ENCODE peak calls at places on chromosomes 13 and 19, in eight cellular contexts. One of them, this sample, is unnamed.

GRCh38 chr13:36476661-36477060 is 44.4 kb downstream of the CCNA1 start:
- DNase-seq in body of pancreas: no peak
- DNase-seq in IMR-90: no peak
- DNase-seq in CD8-positive, alpha-beta memory T cell: no peak
- DNase-seq in heart left ventricle: no peak
- DNase-seq in OCI-LY7: no peak
- DNase-seq in adipocyte: no peak
- DNase-seq in heart right ventricle: no peak
- DNase-seq in this sample: no peak

GRCh38 chr19:55238030-55238429 is 9.5 kb upstream of the TMEM86B start:
- DNase-seq in body of pancreas: no peak
- DNase-seq in IMR-90: no peak
- DNase-seq in CD8-positive, alpha-beta memory T cell: no peak
- DNase-seq in heart left ventricle: no peak
- DNase-seq in OCI-LY7: no peak
- DNase-seq in adipocyte: no peak
- DNase-seq in heart right ventricle: no peak
- DNase-seq in this sample: no peak

GRCh38 chr13:28753208-28753892 is 34.6 kb upstream of the SLC46A3 start:
- DNase-seq in body of pancreas: peak; percentile 59
- DNase-seq in IMR-90: peak; percentile 91
- DNase-seq in CD8-positive, alpha-beta memory T cell: no peak
- DNase-seq in heart left ventricle: peak; percentile 61
- DNase-seq in OCI-LY7: no peak
- DNase-seq in adipocyte: peak; percentile 96
- DNase-seq in heart right ventricle: peak; percentile 54
- DNase-seq in this sample: peak; percentile 57

GRCh38 chr19:7224205-7224833 is 69.9 kb downstream of the INSR start:
- DNase-seq in body of pancreas: peak; percentile 79
- DNase-seq in IMR-90: peak; percentile 30
- DNase-seq in CD8-positive, alpha-beta memory T cell: no peak
- DNase-seq in heart left ventricle: no peak
- DNase-seq in OCI-LY7: no peak
- DNase-seq in adipocyte: no peak
- DNase-seq in heart right ventricle: peak; percentile 49
- DNase-seq in this sample: peak; percentile 87

GRCh38 chr19:48969276-48970138 is 4.4 kb downstream of the FTL start:
- DNase-seq in body of pancreas: no peak
- DNase-seq in IMR-90: no peak
- DNase-seq in CD8-positive, alpha-beta memory T cell: no peak
- DNase-seq in heart left ventricle: no peak
- DNase-seq in OCI-LY7: peak; percentile 79
- DNase-seq in adipocyte: peak; percentile 34
- DNase-seq in heart right ventricle: no peak
- DNase-seq in this sample: no peak

GRCh38 chr13:20074956-20075355 is 85.9 kb downstream of the GJA3 start:
- DNase-seq in body of pancreas: no peak
- DNase-seq in IMR-90: no peak
- DNase-seq in CD8-positive, alpha-beta memory T cell: no peak
- DNase-seq in heart left ventricle: no peak
- DNase-seq in OCI-LY7: no peak
- DNase-seq in adipocyte: no peak
- DNase-seq in heart right ventricle: no peak
- DNase-seq in this sample: no peak

GRCh38 chr13:74305876-74306275 is 171.7 kb upstream of the KLF12 start:
- DNase-seq in body of pancreas: no peak
- DNase-seq in IMR-90: no peak
- DNase-seq in CD8-positive, alpha-beta memory T cell: no peak
- DNase-seq in heart left ventricle: no peak
- DNase-seq in OCI-LY7: no peak
- DNase-seq in adipocyte: peak; percentile 17
- DNase-seq in heart right ventricle: no peak
- DNase-seq in this sample: no peak

GRCh38 chr13:31775686-31776085 is 36.4 kb downstream of the RXFP2 start:
- DNase-seq in body of pancreas: peak; percentile 12
- DNase-seq in IMR-90: no peak
- DNase-seq in CD8-positive, alpha-beta memory T cell: no peak
- DNase-seq in heart left ventricle: no peak
- DNase-seq in OCI-LY7: no peak
- DNase-seq in adipocyte: no peak
- DNase-seq in heart right ventricle: peak; percentile 50
- DNase-seq in this sample: no peak

GRCh38 chr19:29376855-29377354 is 148.9 kb upstream of the VSTM2B start:
- DNase-seq in body of pancreas: no peak
- DNase-seq in IMR-90: no peak
- DNase-seq in CD8-positive, alpha-beta memory T cell: no peak
- DNase-seq in heart left ventricle: no peak
- DNase-seq in OCI-LY7: no peak
- DNase-seq in adipocyte: no peak
- DNase-seq in heart right ventricle: no peak
- DNase-seq in this sample: peak; percentile 11

GRCh38 chr13:101660711-101661110 is 208.2 kb downstream of the ITGBL1 start:
- DNase-seq in body of pancreas: no peak
- DNase-seq in IMR-90: no peak
- DNase-seq in CD8-positive, alpha-beta memory T cell: no peak
- DNase-seq in heart left ventricle: no peak
- DNase-seq in OCI-LY7: no peak
- DNase-seq in adipocyte: no peak
- DNase-seq in heart right ventricle: no peak
- DNase-seq in this sample: no peak

GRCh38 chr19:17026041-17026658 is 460 bp downstream of the CPAMD8 start:
- DNase-seq in body of pancreas: no peak
- DNase-seq in IMR-90: no peak
- DNase-seq in CD8-positive, alpha-beta memory T cell: no peak
- DNase-seq in heart left ventricle: no peak
- DNase-seq in OCI-LY7: no peak
- DNase-seq in adipocyte: no peak
- DNase-seq in heart right ventricle: no peak
- DNase-seq in this sample: no peak

GRCh38 chr13:28138756-28139470 is 568 bp downstream of the PAN3 start:
- DNase-seq in body of pancreas: peak; percentile 91
- DNase-seq in IMR-90: peak; percentile 91
- DNase-seq in CD8-positive, alpha-beta memory T cell: peak; percentile 78
- DNase-seq in heart left ventricle: peak; percentile 91
- DNase-seq in OCI-LY7: peak; percentile 84
- DNase-seq in adipocyte: peak; percentile 87
- DNase-seq in heart right ventricle: peak; percentile 92
- DNase-seq in this sample: peak; percentile 89

GRCh38 chr13:113767366-113767765 is 8.3 kb downstream of the TMEM255B start:
- DNase-seq in body of pancreas: no peak
- DNase-seq in IMR-90: no peak
- DNase-seq in CD8-positive, alpha-beta memory T cell: no peak
- DNase-seq in heart left ventricle: no peak
- DNase-seq in OCI-LY7: no peak
- DNase-seq in adipocyte: peak; percentile 48
- DNase-seq in heart right ventricle: no peak
- DNase-seq in this sample: no peak

GRCh38 chr13:113770441-113770840 is 11.4 kb downstream of the TMEM255B start:
- DNase-seq in body of pancreas: no peak
- DNase-seq in IMR-90: no peak
- DNase-seq in CD8-positive, alpha-beta memory T cell: no peak
- DNase-seq in heart left ventricle: peak; percentile 17
- DNase-seq in OCI-LY7: no peak
- DNase-seq in adipocyte: no peak
- DNase-seq in heart right ventricle: no peak
- DNase-seq in this sample: no peak

GRCh38 chr13:113768018-113768905 is 9.2 kb downstream of the TMEM255B start:
- DNase-seq in body of pancreas: no peak
- DNase-seq in IMR-90: no peak
- DNase-seq in CD8-positive, alpha-beta memory T cell: no peak
- DNase-seq in heart left ventricle: peak; percentile 39
- DNase-seq in OCI-LY7: no peak
- DNase-seq in adipocyte: no peak
- DNase-seq in heart right ventricle: no peak
- DNase-seq in this sample: no peak

GRCh38 chr13:113769881-113770280 is 10.9 kb downstream of the TMEM255B start:
- DNase-seq in body of pancreas: no peak
- DNase-seq in IMR-90: no peak
- DNase-seq in CD8-positive, alpha-beta memory T cell: no peak
- DNase-seq in heart left ventricle: peak; percentile 20
- DNase-seq in OCI-LY7: no peak
- DNase-seq in adipocyte: no peak
- DNase-seq in heart right ventricle: no peak
- DNase-seq in this sample: no peak

GRCh38 chr13:113769106-113769505 is 10.1 kb downstream of the TMEM255B start:
- DNase-seq in body of pancreas: no peak
- DNase-seq in IMR-90: no peak
- DNase-seq in CD8-positive, alpha-beta memory T cell: no peak
- DNase-seq in heart left ventricle: no peak
- DNase-seq in OCI-LY7: no peak
- DNase-seq in adipocyte: no peak
- DNase-seq in heart right ventricle: no peak
- DNase-seq in this sample: no peak
- H3K4me1 ChIP-seq in body of pancreas: no peaks in the 10 kb centered on the region
- H3K4me1 ChIP-seq in IMR-90: no peaks in the 10 kb centered on the region
- H3K4me1 ChIP-seq in CD8-positive, alpha-beta memory T cell: no peaks in the 10 kb centered on the region
- H3K4me1 ChIP-seq in heart left ventricle: no peaks in the 10 kb centered on the region
- H3K4me1 ChIP-seq in OCI-LY7: no peaks in the 10 kb centered on the region
- H3K4me1 ChIP-seq in adipocyte: peaks cover under 1% of the 10 kb centered on the region
- H3K4me1 ChIP-seq in heart right ventricle: no peaks in the 10 kb centered on the region
- H3K4me1 ChIP-seq in this sample: no peaks in the 10 kb centered on the region

GRCh38 chr19:21940684-21941083 is 70.1 kb downstream of the ZNF208 start:
- DNase-seq in body of pancreas: no peak
- DNase-seq in IMR-90: no peak
- DNase-seq in CD8-positive, alpha-beta memory T cell: no peak
- DNase-seq in heart left ventricle: no peak
- DNase-seq in OCI-LY7: no peak
- DNase-seq in adipocyte: no peak
- DNase-seq in heart right ventricle: no peak
- DNase-seq in this sample: no peak
- H3K9me3 ChIP-seq in body of pancreas: no peaks in the 10 kb centered on the region
- H3K9me3 ChIP-seq in IMR-90: peaks cover 9% of the 10 kb centered on the region
- H3K9me3 ChIP-seq in CD8-positive, alpha-beta memory T cell: no peaks in the 10 kb centered on the region
- H3K9me3 ChIP-seq in heart left ventricle: peaks cover 14% of the 10 kb centered on the region
- H3K9me3 ChIP-seq in OCI-LY7: no peaks in the 10 kb centered on the region
- H3K9me3 ChIP-seq in adipocyte: peaks cover 41% of the 10 kb centered on the region
- H3K9me3 ChIP-seq in heart right ventricle: peaks cover 99% of the 10 kb centered on the region
- H3K9me3 ChIP-seq in this sample: no peaks in the 10 kb centered on the region

GRCh38 chr19:39405930-39406655 is 554 bp upstream of the ZFP36 start:
- DNase-seq in body of pancreas: no peak
- DNase-seq in IMR-90: no peak
- DNase-seq in CD8-positive, alpha-beta memory T cell: peak; percentile 73
- DNase-seq in heart left ventricle: peak; percentile 35
- DNase-seq in OCI-LY7: peak; percentile 84
- DNase-seq in adipocyte: no peak
- DNase-seq in heart right ventricle: peak; percentile 89
- DNase-seq in this sample: no peak

GRCh38 chr19:39402417-39403297 is 4.0 kb upstream of the ZFP36 start:
- DNase-seq in body of pancreas: peak; percentile 95
- DNase-seq in IMR-90: peak; percentile 93
- DNase-seq in CD8-positive, alpha-beta memory T cell: peak; percentile 87
- DNase-seq in heart left ventricle: peak; percentile 94
- DNase-seq in OCI-LY7: peak; percentile 91
- DNase-seq in adipocyte: peak; percentile 95
- DNase-seq in heart right ventricle: peak; percentile 97
- DNase-seq in this sample: peak; percentile 94

GRCh38 chr19:39401549-39402416 is 4.9 kb upstream of the ZFP36 start:
- DNase-seq in body of pancreas: peak; percentile 79
- DNase-seq in IMR-90: peak; percentile 89
- DNase-seq in CD8-positive, alpha-beta memory T cell: peak; percentile 85
- DNase-seq in heart left ventricle: peak; percentile 76
- DNase-seq in OCI-LY7: peak; percentile 68
- DNase-seq in adipocyte: peak; percentile 44
- DNase-seq in heart right ventricle: peak; percentile 50
- DNase-seq in this sample: peak; percentile 90

GRCh38 chr19:39405261-39405912 is 1.3 kb upstream of the ZFP36 start:
- DNase-seq in body of pancreas: no peak
- DNase-seq in IMR-90: no peak
- DNase-seq in CD8-positive, alpha-beta memory T cell: no peak
- DNase-seq in heart left ventricle: peak; percentile 54
- DNase-seq in OCI-LY7: peak; percentile 56
- DNase-seq in adipocyte: peak; percentile 30
- DNase-seq in heart right ventricle: peak; percentile 9
- DNase-seq in this sample: peak; percentile 57

DNA sequence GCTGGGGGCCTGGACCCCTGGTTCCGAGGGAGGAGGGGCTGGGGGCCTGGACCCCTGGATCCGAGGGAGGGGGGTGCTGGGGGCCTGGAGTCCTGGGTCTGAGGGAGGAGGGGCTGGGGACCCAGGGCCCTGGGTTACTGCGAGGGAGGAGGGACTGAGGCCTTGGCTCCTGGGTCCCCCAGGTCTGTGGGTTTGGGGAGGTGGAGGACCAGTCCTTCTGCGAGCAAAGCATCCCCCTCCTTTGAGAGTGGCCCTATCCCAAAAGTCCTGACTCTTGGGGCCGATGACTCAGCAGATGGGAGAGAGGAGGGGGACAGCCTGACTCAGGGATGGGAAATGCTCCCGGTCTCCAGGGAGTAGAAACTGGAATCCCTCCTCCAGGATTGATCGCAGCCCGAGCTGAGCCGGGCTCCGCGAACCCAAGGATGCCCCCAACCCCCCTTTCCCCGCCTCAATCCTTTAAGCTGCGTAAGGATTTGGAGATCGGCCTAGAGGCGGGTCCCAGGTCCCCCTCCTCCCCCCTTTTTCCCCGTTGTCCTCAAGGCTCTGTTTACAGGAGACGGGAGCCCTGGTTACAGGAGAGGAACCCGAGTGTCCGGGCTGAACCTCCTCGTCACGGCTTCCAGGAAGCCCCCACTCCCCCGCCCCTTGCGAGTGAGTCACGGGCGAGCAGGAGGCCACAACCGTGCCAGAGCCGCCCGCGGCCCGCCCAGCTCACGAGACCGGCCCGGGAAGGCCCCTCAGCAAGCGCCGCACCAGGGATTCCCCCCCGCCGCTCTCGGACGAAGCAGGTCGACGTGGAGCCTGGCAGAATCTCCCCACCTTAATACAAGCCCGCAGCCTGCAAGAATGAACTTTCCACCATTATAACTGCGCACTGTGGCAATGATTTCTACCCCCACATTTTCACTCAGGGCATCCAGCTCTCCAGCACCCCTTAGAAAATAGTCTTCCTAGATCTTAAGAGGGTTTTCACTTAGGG is 3.0 kb upstream of the ZFP36 start:
- DNase-seq in body of pancreas: peak; percentile 96
- DNase-seq in IMR-90: peak; percentile 99
- DNase-seq in CD8-positive, alpha-beta memory T cell: peak; percentile 98
- DNase-seq in heart left ventricle: peak; percentile 98
- DNase-seq in OCI-LY7: peak; percentile 63
- DNase-seq in adipocyte: peak; percentile 100
- DNase-seq in heart right ventricle: peak; percentile 99
- DNase-seq in this sample: peak; percentile 95
- H3K4me1 ChIP-seq in body of pancreas: peaks cover 44% of the 10 kb centered on the region
- H3K4me1 ChIP-seq in IMR-90: peaks cover 26% of the 10 kb centered on the region
- H3K4me1 ChIP-seq in CD8-positive, alpha-beta memory T cell: peaks cover 74% of the 10 kb centered on the region
- H3K4me1 ChIP-seq in heart left ventricle: peaks cover 54% of the 10 kb centered on the region
- H3K4me1 ChIP-seq in OCI-LY7: peaks cover 72% of the 10 kb centered on the region
- H3K4me1 ChIP-seq in adipocyte: peaks cover 38% of the 10 kb centered on the region
- H3K4me1 ChIP-seq in heart right ventricle: peaks cover 60% of the 10 kb centered on the region
- H3K4me1 ChIP-seq in this sample: peaks cover 40% of the 10 kb centered on the region

GRCh38 chr19:36441339-36441738 is 22.9 kb upstream of the ZFP82 start:
- DNase-seq in body of pancreas: no peak
- DNase-seq in IMR-90: no peak
- DNase-seq in CD8-positive, alpha-beta memory T cell: no peak
- DNase-seq in heart left ventricle: no peak
- DNase-seq in OCI-LY7: no peak
- DNase-seq in adipocyte: no peak
- DNase-seq in heart right ventricle: no peak
- DNase-seq in this sample: no peak
- H3K9me3 ChIP-seq in body of pancreas: no peaks in the 10 kb centered on the region
- H3K9me3 ChIP-seq in IMR-90: peaks cover 14% of the 10 kb centered on the region
- H3K9me3 ChIP-seq in CD8-positive, alpha-beta memory T cell: peaks cover 7% of the 10 kb centered on the region
- H3K9me3 ChIP-seq in heart left ventricle: peaks cover 25% of the 10 kb centered on the region
- H3K9me3 ChIP-seq in OCI-LY7: peaks cover 13% of the 10 kb centered on the region
- H3K9me3 ChIP-seq in adipocyte: peaks cover 41% of the 10 kb centered on the region
- H3K9me3 ChIP-seq in heart right ventricle: peaks cover 94% of the 10 kb centered on the region
- H3K9me3 ChIP-seq in this sample: peaks cover 17% of the 10 kb centered on the region

GRCh38 chr13:97226013-97226412 is 3.9 kb downstream of the MBNL2 start:
- DNase-seq in body of pancreas: peak; percentile 53
- DNase-seq in IMR-90: no peak
- DNase-seq in CD8-positive, alpha-beta memory T cell: no peak
- DNase-seq in heart left ventricle: no peak
- DNase-seq in OCI-LY7: peak; percentile 11
- DNase-seq in adipocyte: no peak
- DNase-seq in heart right ventricle: no peak
- DNase-seq in this sample: no peak
- H3K4me1 ChIP-seq in body of pancreas: peaks cover 63% of the 10 kb centered on the region
- H3K4me1 ChIP-seq in IMR-90: peaks cover 18% of the 10 kb centered on the region
- H3K4me1 ChIP-seq in CD8-positive, alpha-beta memory T cell: peaks cover 47% of the 10 kb centered on the region
- H3K4me1 ChIP-seq in heart left ventricle: peaks cover 68% of the 10 kb centered on the region
- H3K4me1 ChIP-seq in OCI-LY7: peaks cover 39% of the 10 kb centered on the region
- H3K4me1 ChIP-seq in adipocyte: peaks cover 53% of the 10 kb centered on the region
- H3K4me1 ChIP-seq in heart right ventricle: peaks cover 71% of the 10 kb centered on the region
- H3K4me1 ChIP-seq in this sample: no peaks in the 10 kb centered on the region

This sample was measured in right lobe of liver.